ENCODE peak calls at places on chromosomes 5 and 9, in four cellular contexts. One of them, this sample, is unnamed.

GRCh38 chr9:122821278-122821952 is 7.0 kb downstream of the PDCL start:
- DNase-seq in HepG2: no peak
- DNase-seq in GM12878: no peak
- DNase-seq in K562: no peak
- DNase-seq in this sample: no peak

GRCh38 chr9:115492869-115493268 is 374.9 kb upstream of the TNC start:
- DNase-seq in K562: no peak
- DNase-seq in GM12878: no peak
- DNase-seq in HepG2: no peak
- DNase-seq in this sample: no peak

GRCh38 chr9:121220996-121221671 is 19.5 kb upstream of the RAB14 start:
- DNase-seq in K562: no peak
- DNase-seq in HepG2: no peak
- DNase-seq in GM12878: no peak
- DNase-seq in this sample: peak; percentile 60

GRCh38 chr5:75734913-75735789 is 17.9 kb upstream of the POC5 start:
- DNase-seq in GM12878: peak; percentile 5
- DNase-seq in K562: no peak
- DNase-seq in HepG2: peak; percentile 43
- DNase-seq in this sample: peak; percentile 51

GRCh38 chr5:82931110-82931509 is 146.1 kb downstream of the TMEM167A start:
- DNase-seq in GM12878: no peak
- DNase-seq in HepG2: no peak
- DNase-seq in K562: no peak
- DNase-seq in this sample: no peak

GRCh38 chr5:55691265-55692105 is 20.6 kb downstream of the SLC38A9 start:
- DNase-seq in K562: peak; percentile 18
- DNase-seq in GM12878: no peak
- DNase-seq in HepG2: peak; percentile 63
- DNase-seq in this sample: no peak

GRCh38 chr5:131220566-131220965 is 43.3 kb upstream of the CDC42SE2 start:
- DNase-seq in HepG2: no peak
- DNase-seq in GM12878: no peak
- DNase-seq in K562: no peak
- DNase-seq in this sample: no peak

GRCh38 chr9:5611321-5612186 is 17.4 kb upstream of the RIC1 start:
- DNase-seq in GM12878: no peak
- DNase-seq in HepG2: no peak
- DNase-seq in K562: no peak
- DNase-seq in this sample: no peak

GRCh38 chr5:58455066-58455465 is 4.8 kb downstream of the PLK2 start:
- DNase-seq in HepG2: no peak
- DNase-seq in K562: no peak
- DNase-seq in GM12878: no peak
- DNase-seq in this sample: no peak

GRCh38 chr5:2757563-2758311 is 6.3 kb upstream of the IRX2 start:
- DNase-seq in GM12878: no peak
- DNase-seq in HepG2: no peak
- DNase-seq in K562: no peak
- DNase-seq in this sample: peak; percentile 48

GRCh38 chr9:9942764-9943424 is 669.9 kb downstream of the PTPRD start:
- DNase-seq in K562: peak; percentile 10
- DNase-seq in GM12878: peak; percentile 13
- DNase-seq in HepG2: peak; percentile 42
- DNase-seq in this sample: peak; percentile 70

GRCh38 chr9:127123239-127123935 is 952 bp upstream of the ANGPTL2 start:
- DNase-seq in GM12878: no peak
- DNase-seq in HepG2: no peak
- DNase-seq in K562: no peak
- DNase-seq in this sample: no peak

GRCh38 chr5:95892784-95893354 is 68.8 kb downstream of the ELL2 start:
- DNase-seq in K562: peak; percentile 28
- DNase-seq in HepG2: peak; percentile 48
- DNase-seq in GM12878: no peak
- DNase-seq in this sample: no peak

GRCh38 chr5:149735066-149735465 is 5.0 kb downstream of the PPARGC1B start:
- DNase-seq in HepG2: no peak
- DNase-seq in GM12878: no peak
- DNase-seq in K562: no peak
- DNase-seq in this sample: no peak

GRCh38 chr5:93532370-93532769 is 48.6 kb downstream of the NR2F1-AS1 start:
- DNase-seq in K562: no peak
- DNase-seq in GM12878: no peak
- DNase-seq in HepG2: peak; percentile 2
- DNase-seq in this sample: no peak

GRCh38 chr5:156981481-156981880 is 18.5 kb upstream of the TIMD4 start:
- DNase-seq in GM12878: no peak
- DNase-seq in K562: no peak
- DNase-seq in HepG2: no peak
- DNase-seq in this sample: no peak

GRCh38 chr9:15834541-15834940 is 281.7 kb downstream of the CCDC171 start:
- DNase-seq in GM12878: no peak
- DNase-seq in HepG2: no peak
- DNase-seq in K562: no peak
- DNase-seq in this sample: no peak

GRCh38 chr5:157548513-157549282 is 26.9 kb downstream of the ADAM19 start:
- DNase-seq in GM12878: no peak
- DNase-seq in HepG2: no peak
- DNase-seq in K562: no peak
- DNase-seq in this sample: no peak

GRCh38 chr5:32600057-32600622 is 14.8 kb downstream of the SUB1 start:
- DNase-seq in K562: no peak
- DNase-seq in GM12878: no peak
- DNase-seq in HepG2: no peak
- DNase-seq in this sample: no peak

GRCh38 chr9:78280982-78281668 is 15.8 kb upstream of the PSAT1 start:
- DNase-seq in K562: no peak
- DNase-seq in GM12878: no peak
- DNase-seq in HepG2: peak; percentile 35
- DNase-seq in this sample: no peak

GRCh38 chr9:18327106-18327505 is 146.8 kb upstream of the ADAMTSL1 start:
- DNase-seq in GM12878: no peak
- DNase-seq in HepG2: no peak
- DNase-seq in K562: no peak
- DNase-seq in this sample: no peak

GRCh38 chr5:148809781-148810524 is 16.5 kb upstream of the ADRB2 start:
- DNase-seq in HepG2: no peak
- DNase-seq in GM12878: no peak
- DNase-seq in K562: no peak
- DNase-seq in this sample: no peak

GRCh38 chr5:141476132-141476909 is 555 bp downstream of the PCDHGC3 start:
- DNase-seq in HepG2: no peak
- DNase-seq in K562: no peak
- DNase-seq in GM12878: no peak
- DNase-seq in this sample: no peak

GRCh38 chr9:82117528-82117927 is 129.0 kb downstream of the SPATA31D1 start:
- DNase-seq in HepG2: no peak
- DNase-seq in GM12878: no peak
- DNase-seq in K562: no peak
- DNase-seq in this sample: no peak

GRCh38 chr5:143338658-143339366 is 64.7 kb downstream of the NR3C1 start:
- DNase-seq in K562: no peak
- DNase-seq in GM12878: no peak
- DNase-seq in HepG2: no peak
- DNase-seq in this sample: no peak

GRCh38 chr5:74866653-74867162 is 521 bp upstream of the FAM169A start:
- DNase-seq in GM12878: no peak
- DNase-seq in HepG2: peak; percentile 89
- DNase-seq in K562: no peak
- DNase-seq in this sample: no peak

GRCh38 chr9:36798350-36799065 is 225.8 kb downstream of the MELK start:
- DNase-seq in GM12878: no peak
- DNase-seq in K562: peak; percentile 18
- DNase-seq in HepG2: peak; percentile 24
- DNase-seq in this sample: no peak

GRCh38 chr5:81081461-81081835 is 121.3 kb downstream of the RASGRF2 start:
- DNase-seq in K562: no peak
- DNase-seq in GM12878: no peak
- DNase-seq in HepG2: no peak
- DNase-seq in this sample: no peak

GRCh38 chr5:173620784-173621183 is 4.3 kb upstream of the BOD1 start:
- DNase-seq in GM12878: no peak
- DNase-seq in HepG2: no peak
- DNase-seq in K562: no peak
- DNase-seq in this sample: no peak

DNA sequence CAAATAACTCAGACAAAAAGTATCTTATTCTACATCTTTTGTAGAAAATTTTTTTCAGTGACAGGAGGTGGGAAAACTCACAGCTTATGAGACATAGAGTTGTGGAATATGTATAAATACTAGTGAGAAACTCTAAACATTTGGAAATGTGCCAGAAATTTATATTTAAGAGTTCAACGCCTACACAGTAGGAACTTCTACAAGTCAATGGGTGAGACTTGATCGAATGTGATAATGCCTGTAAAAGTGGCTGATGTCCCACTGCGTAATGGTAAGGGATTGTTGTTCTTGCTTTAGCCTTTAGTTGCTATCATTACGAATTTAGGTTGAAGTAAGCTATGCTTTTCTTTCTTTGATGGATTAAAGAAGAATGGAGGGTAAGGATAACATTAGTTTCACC is 40.0 kb upstream of the RICTOR start:
- DNase-seq in K562: no peak
- DNase-seq in HepG2: no peak
- DNase-seq in GM12878: no peak
- DNase-seq in this sample: no peak
- TF ChIP-seq HDAC6 in K562: no peak
- TF ChIP-seq HDAC6 in HepG2: no peak
- TF ChIP-seq HDAC6 in GM12878: no peak
- TF ChIP-seq HDAC6 in this sample: no peak

GRCh38 chr5:138382347-138382746 is 29.9 kb downstream of the KDM3B start:
- DNase-seq in K562: no peak
- DNase-seq in HepG2: no peak
- DNase-seq in GM12878: no peak
- DNase-seq in this sample: no peak

GRCh38 chr5:138389332-138389731 is 36.8 kb downstream of the KDM3B start:
- DNase-seq in GM12878: no peak
- DNase-seq in K562: no peak
- DNase-seq in HepG2: no peak
- DNase-seq in this sample: no peak

GRCh38 chr5:138386290-138386689 is 33.8 kb downstream of the KDM3B start:
- DNase-seq in GM12878: no peak
- DNase-seq in HepG2: no peak
- DNase-seq in K562: no peak
- DNase-seq in this sample: no peak

DNA sequence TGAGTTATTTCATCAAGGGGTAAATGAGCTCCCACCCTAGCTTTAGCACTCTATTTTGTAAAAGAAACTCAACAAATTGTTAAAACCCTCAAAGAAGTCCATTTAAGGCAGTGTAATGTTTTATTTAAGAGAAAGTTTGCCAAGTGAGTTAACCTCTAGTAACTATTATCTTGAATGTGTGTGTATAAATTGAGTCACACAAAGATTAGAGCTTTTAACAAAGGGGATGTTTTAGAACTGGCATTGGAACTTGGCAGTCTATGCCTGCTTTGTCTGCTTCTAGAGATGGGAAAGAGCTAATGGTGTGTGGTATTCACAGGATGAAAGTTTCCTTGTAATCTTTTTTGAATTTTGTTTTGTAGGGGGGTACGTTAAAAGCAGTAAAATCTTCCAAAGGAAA is 33.2 kb downstream of the KDM3B start:
- DNase-seq in K562: no peak
- DNase-seq in GM12878: no peak
- DNase-seq in HepG2: no peak
- DNase-seq in this sample: no peak
- TF ChIP-seq RAD21 in K562: no peak
- TF ChIP-seq RAD21 in GM12878: no peak
- TF ChIP-seq RAD21 in HepG2: no peak
- TF ChIP-seq RAD21 in this sample: no peak

GRCh38 chr5:109689740-109690455 is at the start of gene MAN2A1:
- DNase-seq in HepG2: peak; percentile 44
- DNase-seq in GM12878: no peak
- DNase-seq in K562: peak; percentile 79
- DNase-seq in this sample: peak; percentile 78
- TF ChIP-seq POLR2A in HepG2: no peak
- TF ChIP-seq POLR2A in GM12878: peak; percentile 25
- TF ChIP-seq POLR2A in K562: peak; percentile 28
- TF ChIP-seq POLR2A in this sample: peak; percentile 10

DNA sequence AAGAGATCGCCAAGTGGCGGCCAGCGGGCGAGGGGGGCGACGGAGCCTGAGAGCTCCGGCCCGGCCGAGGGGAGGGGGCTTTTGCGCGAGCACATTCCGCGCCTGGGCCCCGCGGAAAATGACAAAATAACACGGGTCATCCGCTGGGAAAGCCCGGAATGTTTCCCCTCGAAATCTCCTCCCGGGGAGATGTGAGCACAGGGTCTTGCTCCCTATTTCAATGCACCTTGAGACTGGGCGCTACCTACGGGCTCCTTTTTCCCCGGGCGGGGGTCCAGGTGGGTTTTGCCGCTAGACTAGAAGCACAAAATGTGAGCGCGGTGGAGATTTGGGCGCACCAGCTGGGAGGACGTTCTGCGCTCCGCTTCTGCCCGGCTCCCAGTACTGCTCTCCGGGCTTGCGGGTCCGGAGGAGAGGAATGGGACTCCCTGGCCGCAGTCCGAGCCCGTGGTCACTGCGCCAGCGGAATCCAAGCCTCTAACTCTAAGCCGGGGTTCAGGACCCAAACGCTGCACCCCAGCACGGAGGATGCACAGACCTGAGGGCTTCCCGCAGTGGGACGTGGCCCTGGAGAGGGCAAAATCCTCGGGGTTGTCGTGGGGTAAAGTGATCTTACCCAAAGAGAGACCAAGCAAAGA is 2.8 kb upstream of the PRDM12 start:
- DNase-seq in K562: no peak
- DNase-seq in HepG2: no peak
- DNase-seq in GM12878: no peak
- DNase-seq in this sample: no peak
- TF ChIP-seq HDAC6 in K562: no peak
- TF ChIP-seq HDAC6 in HepG2: no peak
- TF ChIP-seq HDAC6 in GM12878: no peak
- TF ChIP-seq HDAC6 in this sample: no peak

DNA sequence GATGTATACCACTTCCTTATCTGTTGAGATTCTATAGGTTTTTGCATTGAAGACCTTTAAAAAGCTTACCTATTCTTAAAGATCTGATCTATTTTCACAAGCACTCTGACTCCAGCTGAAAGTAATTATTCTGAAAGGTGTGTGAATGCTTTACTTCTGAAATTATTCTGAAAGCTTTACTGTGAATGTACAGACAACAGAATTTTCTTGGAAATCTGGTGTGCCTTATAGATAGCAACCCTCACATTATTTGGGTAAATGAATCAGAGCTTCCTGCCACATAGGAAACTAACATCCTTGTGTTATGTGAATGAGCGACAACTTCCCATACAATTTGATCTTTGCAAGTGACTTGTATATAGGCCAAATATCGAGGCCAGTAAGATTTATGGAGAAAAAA is 6.5 kb downstream of the CDO1 start:
- DNase-seq in HepG2: no peak
- DNase-seq in K562: no peak
- DNase-seq in GM12878: no peak
- DNase-seq in this sample: no peak
- TF ChIP-seq RAD21 in HepG2: no peak
- TF ChIP-seq RAD21 in K562: no peak
- TF ChIP-seq RAD21 in GM12878: no peak
- TF ChIP-seq RAD21 in this sample: no peak

GRCh38 chr5:8012131-8012977 is 143.4 kb downstream of the MTRR start:
- DNase-seq in GM12878: no peak
- DNase-seq in HepG2: peak; percentile 6
- DNase-seq in K562: peak; percentile 34
- DNase-seq in this sample: no peak

GRCh38 chr5:8019719-8020218 is 150.8 kb downstream of the MTRR start:
- DNase-seq in HepG2: no peak
- DNase-seq in GM12878: peak; percentile 5
- DNase-seq in K562: no peak
- DNase-seq in this sample: no peak

GRCh38 chr5:8013951-8014844 is 145.2 kb downstream of the MTRR start:
- DNase-seq in K562: no peak
- DNase-seq in GM12878: no peak
- DNase-seq in HepG2: no peak
- DNase-seq in this sample: no peak
- TF ChIP-seq POLR2A in K562: peak; percentile 71
- TF ChIP-seq POLR2A in GM12878: no peak
- TF ChIP-seq POLR2A in HepG2: no peak
- TF ChIP-seq POLR2A in this sample: no peak

This sample was measured in H1.